ENCODE peak calls at places on chromosomes 13 and 19, in ten cellular contexts. M, O, A, P, F, W, Y, U, K and N are unnamed samples. For H3K4me1, the result is how much of the 10 kb centered on the place peaks cover.

GRCh38 chr13:25225970-25226369 is 53.9 kb upstream of the AMER2 start:
- DNase-seq in M (no peak), O (no peak), A (no peak), P (no peak), F (no peak), W (no peak), Y (no peak), U (no peak), K (peak), N (no peak)

GRCh38 chr19:1992759-1993260 is 22.7 kb downstream of the BTBD2 start:
- DNase-seq in M (peak), O (peak), A (peak), P (no peak), F (no peak), W (no peak), Y (peak), U (peak), K (peak), N (no peak)

GRCh38 chr13:56735537-56735942 is 405.2 kb upstream of the PRR20A start:
- DNase-seq in M (no peak), O (no peak), A (no peak), P (no peak), F (no peak), W (no peak), Y (no peak), U (no peak), K (peak), N (no peak)

GRCh38 chr13:102729560-102730275 is 34.9 kb upstream of the METTL21C start:
- DNase-seq in M (no peak), O (no peak), A (no peak), P (no peak), F (no peak), W (no peak), Y (no peak), U (no peak), K (peak), N (peak)

GRCh38 chr13:108272333-108272732 is 2.8 kb downstream of the TNFSF13B start:
- DNase-seq in M (no peak), O (no peak), A (no peak), P (no peak), F (no peak), W (no peak), Y (no peak), U (no peak), K (no peak), N (no peak)

GRCh38 chr13:45349438-45349837 is 8.5 kb upstream of the TPT1 start:
- DNase-seq in M (no peak), O (no peak), A (no peak), P (no peak), F (no peak), W (no peak), Y (no peak), U (no peak), K (no peak), N (no peak)

GRCh38 chr13:69234171-69234570 is 873.5 kb upstream of the ATXN8OS start:
- DNase-seq in M (no peak), O (no peak), A (no peak), P (no peak), F (no peak), W (no peak), Y (no peak), U (no peak), K (peak), N (no peak)

GRCh38 chr19:4932711-4933110 is 23.4 kb downstream of the UHRF1 start:
- DNase-seq in M (no peak), O (no peak), A (no peak), P (no peak), F (no peak), W (no peak), Y (no peak), U (no peak), K (no peak), N (no peak)

GRCh38 chr19:48874309-48875135 is 2.3 kb downstream of the PPP1R15A start:
- DNase-seq in M (peak), O (peak), A (no peak), P (peak), F (no peak), W (peak), Y (no peak), U (peak), K (no peak), N (peak)

GRCh38 chr19:35070471-35070870 is 28.9 kb downstream of the HPN start:
- DNase-seq in M (no peak), O (no peak), A (no peak), P (no peak), F (no peak), W (no peak), Y (no peak), U (no peak), K (no peak), N (no peak)

GRCh38 chr13:42334329-42334706 is 62.4 kb downstream of the AKAP11 start:
- DNase-seq in M (no peak), O (no peak), A (no peak), P (no peak), F (no peak), W (no peak), Y (no peak), U (no peak), K (no peak), N (no peak)

GRCh38 chr19:41563847-41564514 is 12.0 kb upstream of the CEACAM21 start:
- DNase-seq in M (no peak), O (no peak), A (no peak), P (no peak), F (peak), W (no peak), Y (no peak), U (no peak), K (peak), N (no peak)

GRCh38 chr19:11963566-11964355 is 1.1 kb upstream of the ZNF763 start:
- DNase-seq in M (peak), O (peak), A (peak), P (peak), F (peak), W (peak), Y (peak), U (peak), K (peak), N (peak)

GRCh38 chr13:108827637-108828036 is 198.2 kb downstream of the MYO16 start:
- DNase-seq in M (no peak), O (no peak), A (no peak), P (no peak), F (no peak), W (peak), Y (peak), U (no peak), K (no peak), N (no peak)

GRCh38 chr19:30664358-30665058 is 292.3 kb downstream of the ZNF536 start:
- DNase-seq in M (no peak), O (no peak), A (peak), P (peak), F (no peak), W (peak), Y (peak), U (no peak), K (peak), N (no peak)

GRCh38 chr13:31394491-31394890 is 194.7 kb downstream of the B3GLCT start:
- DNase-seq in M (no peak), O (no peak), A (no peak), P (no peak), F (no peak), W (no peak), Y (no peak), U (no peak), K (no peak), N (no peak)

GRCh38 chr19:21109116-21109515 is 27.1 kb downstream of the ZNF714 start:
- DNase-seq in M (no peak), O (no peak), A (no peak), P (no peak), F (no peak), W (no peak), Y (no peak), U (no peak), K (no peak), N (no peak)

GRCh38 chr19:7159105-7159933 is 89.8 kb downstream of the ZNF557 start:
- DNase-seq in M (no peak), O (peak), A (no peak), P (peak), F (no peak), W (peak), Y (no peak), U (peak), K (no peak), N (no peak)

GRCh38 chr19:43465468-43466120 is at the start of gene LYPD3:
- DNase-seq in M (peak), O (no peak), A (no peak), P (peak), F (no peak), W (no peak), Y (no peak), U (peak), K (peak), N (peak)

DNA sequence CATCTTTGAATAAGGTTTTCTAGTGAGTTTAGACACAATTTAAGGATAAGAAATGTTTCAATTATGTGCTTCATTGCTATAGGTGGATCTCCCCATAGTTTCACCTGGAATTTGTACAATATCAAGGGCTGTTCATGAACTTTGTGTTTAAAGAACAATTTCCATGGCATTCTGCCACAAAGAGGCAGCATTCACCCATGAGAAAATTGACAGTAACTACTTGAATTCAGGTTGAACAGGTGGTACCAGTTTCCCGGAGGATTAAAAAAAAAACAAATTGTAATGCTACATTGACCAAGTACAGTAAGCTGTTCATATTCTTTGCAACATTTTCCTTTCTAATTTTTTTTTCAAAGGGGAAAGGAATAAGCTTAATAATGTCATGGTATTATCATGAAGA is 9.1 kb downstream of the SLITRK5 start:
- DNase-seq in M (no peak), O (no peak), A (peak), P (no peak), F (no peak), W (peak), Y (peak), U (no peak), K (no peak), N (peak)
- TF ChIP-seq CTCF in M (no peak), O (no peak), A (peak), P (no peak), F (no peak), W (no peak), Y (no peak), U (no peak), K (peak), N (peak)

GRCh38 chr13:97255515-97255999 is 33.4 kb downstream of the MBNL2 start:
- DNase-seq in M (no peak), O (no peak), A (no peak), P (no peak), F (no peak), W (no peak), Y (no peak), U (no peak), K (no peak), N (no peak)
- H3K4me1 ChIP-seq in M (under half), O (half or more), A (under half), P (half or more), F (under half), W (half or more), Y (under half), U (under half), K (under half), N (under half)

GRCh38 chr19:47700934-47701716 is 12.1 kb upstream of the EHD2 start:
- DNase-seq in M (no peak), O (no peak), A (no peak), P (no peak), F (no peak), W (no peak), Y (no peak), U (no peak), K (no peak), N (no peak)
- TF ChIP-seq CTCF in M (no peak), O (no peak), A (no peak), P (no peak), F (no peak), W (no peak), Y (no peak), U (no peak), K (no peak), N (no peak)

GRCh38 chr19:39951686-39952085 is 17.3 kb upstream of the FCGBP start:
- DNase-seq in M (no peak), O (no peak), A (no peak), P (no peak), F (no peak), W (no peak), Y (no peak), U (no peak), K (no peak), N (peak)
- H3K4me1 ChIP-seq in M (under half), O (under half), A (half or more), P (under half), F (half or more), W (under half), Y (under half), U (under half), K (under half), N (under half)